ENCODE peak calls at places on chromosome 5, in five cellular contexts. G, Z, Y, P and E are unnamed samples.

GRCh38 chr5:74581988-74582365 is 58.6 kb downstream of the ENC1 start:
- DNase-seq in P (no peak), Y (peak; percentile 73), Z (no peak), G (no peak), E (no peak)

GRCh38 chr5:83608122-83608521 is 112.5 kb downstream of the HAPLN1 start:
- DNase-seq in Z (no peak), Y (peak; percentile 19), P (no peak), G (peak; percentile 20), E (no peak)

GRCh38 chr5:143316844-143317631 is 86.4 kb downstream of the NR3C1 start:
- DNase-seq in Y (no peak), G (no peak), P (no peak), Z (no peak), E (no peak)

GRCh38 chr5:138132543-138132942 is 6.7 kb downstream of the NME5 start:
- DNase-seq in Y (no peak), Z (no peak), P (no peak), G (no peak), E (no peak)

GRCh38 chr5:96509313-96509712 is 76.3 kb upstream of the PCSK1 start:
- DNase-seq in G (no peak), P (no peak), Z (no peak), Y (no peak), E (no peak)

GRCh38 chr5:174455301-174455700 is 269.1 kb upstream of the MSX2 start:
- DNase-seq in Z (no peak), Y (no peak), G (no peak), P (no peak), E (no peak)

GRCh38 chr5:4068171-4068570 is 472.5 kb downstream of the IRX1 start:
- DNase-seq in Y (no peak), G (no peak), P (no peak), Z (no peak), E (no peak)

GRCh38 chr5:164188733-164189148 is 683.3 kb downstream of the MAT2B start:
- DNase-seq in Z (no peak), Y (no peak), P (no peak), G (no peak), E (no peak)

GRCh38 chr5:82975812-82976211 is 101.4 kb downstream of the TMEM167A start:
- DNase-seq in Z (no peak), G (no peak), Y (no peak), P (no peak), E (peak; percentile 78)

GRCh38 chr5:91283899-91284298 is 99.2 kb downstream of the ARRDC3 start:
- DNase-seq in Z (no peak), P (no peak), Y (peak; percentile 32), G (no peak), E (no peak)

GRCh38 chr5:54049963-54050362 is 260.4 kb downstream of the ARL15 start:
- DNase-seq in G (no peak), Y (no peak), P (no peak), Z (no peak), E (no peak)

GRCh38 chr5:11422342-11422741 is 481.9 kb downstream of the CTNND2 start:
- DNase-seq in P (no peak), G (no peak), Z (no peak), Y (no peak), E (no peak)

GRCh38 chr5:79702606-79703380 is 13.2 kb downstream of the CMYA5 start:
- DNase-seq in G (peak; percentile 29), P (no peak), Y (peak; percentile 9), Z (no peak), E (no peak)

DNA sequence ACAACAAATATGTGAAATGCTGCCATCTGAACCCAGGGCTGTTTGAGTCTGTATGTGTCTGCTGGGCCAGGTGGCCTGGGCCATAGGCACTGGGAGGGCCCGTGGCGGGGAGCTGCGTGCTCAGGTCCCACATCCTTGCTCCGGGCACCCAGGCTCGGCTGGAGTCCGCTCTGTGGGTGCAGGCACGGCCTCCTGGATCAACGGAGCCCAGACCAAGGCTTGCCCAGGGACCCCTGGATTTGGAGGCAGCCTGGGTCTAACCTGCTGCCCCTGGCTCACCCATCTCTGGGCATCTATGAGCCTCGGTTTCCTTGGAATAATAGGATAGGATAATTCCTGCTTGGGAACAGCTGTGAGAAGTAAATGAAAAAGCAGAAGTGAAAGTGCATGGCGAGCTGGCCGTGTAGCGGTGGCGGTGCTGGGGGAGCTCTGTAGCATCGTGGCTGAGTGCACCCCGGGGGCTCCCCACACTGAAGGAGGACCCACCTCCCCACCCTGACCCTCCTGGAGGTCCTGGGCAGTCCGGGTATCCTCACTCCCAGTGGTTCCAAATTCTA is 1.2 kb downstream of the CDHR2 start:
- DNase-seq in G (no peak), Y (peak; percentile 35), Z (no peak), P (no peak), E (no peak)
- H3K4me1 ChIP-seq in G (no peaks in the 10 kb centered on the region), Y (peaks cover 25% of the 10 kb centered on the region), Z (no peaks in the 10 kb centered on the region), P (no peaks in the 10 kb centered on the region), E (peaks cover 37% of the 10 kb centered on the region)

GRCh38 chr5:123119334-123119986 is 30.4 kb downstream of the PRDM6 start:
- DNase-seq in Z (no peak), Y (peak; percentile 14), G (no peak), P (no peak), E (no peak)
- TF ChIP-seq CTCF in Z (no peak), Y (no peak), G (no peak), P (no peak), E (no peak)

GRCh38 chr5:157858527-157859226 is at the start of gene CLINT1:
- DNase-seq in P (peak; percentile 94), Y (peak; percentile 95), G (peak; percentile 93), Z (peak; percentile 94), E (peak; percentile 94)
- H3K4me1 ChIP-seq in P (no peaks in the 10 kb centered on the region), Y (peaks cover 13% of the 10 kb centered on the region), G (peaks cover 27% of the 10 kb centered on the region), Z (peaks cover 41% of the 10 kb centered on the region), E (peaks cover 14% of the 10 kb centered on the region)

GRCh38 chr5:87120518-87121314 is 147.0 kb upstream of the RASA1 start:
- DNase-seq in G (no peak), Y (no peak), P (no peak), Z (no peak), E (peak; percentile 68)
- TF ChIP-seq CTCF in G (no peak), Y (no peak), P (no peak), Z (no peak), E (no peak)